ENCODE peak calls at places on chromosomes 7 and 10, in four cellular contexts. O, F, L and J are unnamed samples. For H3K27me3, the result is how much of the 10 kb centered on the place peaks cover.

GRCh38 chr10:18145652-18146051 is 5.4 kb downstream of the CACNB2 start:
- DNase-seq in O (no peak), F (no peak), L (no peak), J (no peak)

GRCh38 chr7:106515321-106515720 is 145.6 kb downstream of the CCDC71L start:
- DNase-seq in O (no peak), F (no peak), L (no peak), J (no peak)

GRCh38 chr7:132757778-132758177 is 181.5 kb upstream of the PLXNA4 start:
- DNase-seq in O (no peak), F (no peak), L (no peak), J (no peak)

GRCh38 chr7:36400606-36401005 is 10.9 kb downstream of the ANLN start:
- DNase-seq in O (no peak), F (no peak), L (no peak), J (no peak)

GRCh38 chr7:155288055-155288454 is 9.6 kb upstream of the INSIG1 start:
- DNase-seq in O (no peak), F (no peak), L (no peak), J (no peak)

GRCh38 chr10:14200645-14201534 is 129.8 kb downstream of the FRMD4A start:
- DNase-seq in O (peak), F (no peak), L (no peak), J (peak)

GRCh38 chr10:69910566-69910965 is 108.9 kb downstream of the COL13A1 start:
- DNase-seq in O (no peak), F (no peak), L (no peak), J (no peak)

GRCh38 chr10:19931886-19932285 is 115.7 kb downstream of the PLXDC2 start:
- DNase-seq in O (no peak), F (no peak), L (no peak), J (no peak)

GRCh38 chr10:29324220-29324831 is 35.5 kb downstream of the LYZL1 start:
- DNase-seq in O (no peak), F (no peak), L (no peak), J (no peak)

GRCh38 chr7:47521816-47522561 is 59.9 kb downstream of the TNS3 start:
- DNase-seq in O (no peak), F (no peak), L (no peak), J (no peak)

GRCh38 chr10:121414366-121414765 is 183.9 kb downstream of the FGFR2 start:
- DNase-seq in O (no peak), F (no peak), L (no peak), J (no peak)

GRCh38 chr7:132080967-132081668 is 495.2 kb downstream of the PLXNA4 start:
- DNase-seq in O (no peak), F (no peak), L (no peak), J (no peak)

GRCh38 chr7:113790025-113790424 is 128.8 kb downstream of the PPP1R3A start:
- DNase-seq in O (no peak), F (no peak), L (no peak), J (no peak)

GRCh38 chr10:12400266-12400931 is 51.1 kb downstream of the CAMK1D start:
- DNase-seq in O (peak), F (no peak), L (no peak), J (no peak)

GRCh38 chr7:22809902-22810642 is 12.6 kb downstream of the TOMM7 start:
- DNase-seq in O (no peak), F (no peak), L (no peak), J (no peak)

GRCh38 chr10:81570878-81571794 is 303.9 kb upstream of the NRG3 start:
- DNase-seq in O (no peak), F (no peak), L (no peak), J (no peak)

GRCh38 chr10:88471909-88472308 is 111.2 kb downstream of the RNLS start:
- DNase-seq in O (no peak), F (no peak), L (no peak), J (no peak)

GRCh38 chr7:30465342-30466170 is 13.0 kb downstream of the NOD1 start:
- DNase-seq in O (no peak), F (no peak), L (no peak), J (no peak)

GRCh38 chr10:36448760-36449681 is 676.4 kb upstream of the ANKRD30A start:
- DNase-seq in O (no peak), F (no peak), L (no peak), J (peak)
- H3K4me3 ChIP-seq in O (no peak), F (no peak), L (no peak), J (no peak)

DNA sequence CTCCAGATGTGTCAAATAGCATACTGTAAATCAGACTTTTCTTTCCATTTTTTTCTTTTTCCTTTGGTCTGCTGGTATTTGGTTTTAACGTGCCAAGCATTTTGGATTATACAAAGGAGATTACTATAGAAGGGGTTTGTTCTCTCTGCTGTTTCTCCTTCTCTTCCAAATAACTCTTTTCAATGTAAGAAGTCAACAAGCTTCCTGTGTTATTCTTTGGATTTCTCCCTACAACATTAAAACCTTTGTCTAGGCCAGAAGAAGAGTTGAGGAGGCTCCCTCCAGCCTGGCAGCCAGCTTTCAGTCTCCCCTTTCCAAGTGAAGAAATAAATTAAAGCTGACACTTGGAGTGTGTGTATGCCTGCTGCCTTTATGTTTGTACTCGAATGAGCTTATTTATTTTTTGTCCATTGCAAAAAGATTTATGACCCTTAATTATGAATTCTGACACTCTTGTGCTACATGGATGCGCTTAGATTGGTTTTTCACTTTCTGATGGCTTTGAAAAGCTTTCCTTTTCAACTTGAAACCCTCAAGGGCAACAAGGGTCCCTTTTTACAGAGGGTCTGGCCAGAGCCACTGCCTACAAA is 107.9 kb downstream of the RAB18 start:
- DNase-seq in O (no peak), F (no peak), L (no peak), J (no peak)
- H3K27ac ChIP-seq in O (no peak), F (no peak), L (no peak), J (no peak)

GRCh38 chr7:138907849-138908248 is 73.3 kb downstream of the KIAA1549 start:
- DNase-seq in O (no peak), F (no peak), L (no peak), J (no peak)

GRCh38 chr7:138904122-138904435 is 77.1 kb downstream of the KIAA1549 start:
- DNase-seq in O (no peak), F (no peak), L (no peak), J (no peak)

GRCh38 chr7:138902156-138902555 is 79.0 kb downstream of the KIAA1549 start:
- DNase-seq in O (no peak), F (no peak), L (no peak), J (no peak)

GRCh38 chr7:138911007-138911406 is 70.2 kb downstream of the KIAA1549 start:
- DNase-seq in O (no peak), F (no peak), L (no peak), J (no peak)

GRCh38 chr7:138907438-138907837 is 73.8 kb downstream of the KIAA1549 start:
- DNase-seq in O (no peak), F (no peak), L (no peak), J (no peak)
- H3K27me3 ChIP-seq in O (under half), F (under half), L (under half), J (under half)

DNA sequence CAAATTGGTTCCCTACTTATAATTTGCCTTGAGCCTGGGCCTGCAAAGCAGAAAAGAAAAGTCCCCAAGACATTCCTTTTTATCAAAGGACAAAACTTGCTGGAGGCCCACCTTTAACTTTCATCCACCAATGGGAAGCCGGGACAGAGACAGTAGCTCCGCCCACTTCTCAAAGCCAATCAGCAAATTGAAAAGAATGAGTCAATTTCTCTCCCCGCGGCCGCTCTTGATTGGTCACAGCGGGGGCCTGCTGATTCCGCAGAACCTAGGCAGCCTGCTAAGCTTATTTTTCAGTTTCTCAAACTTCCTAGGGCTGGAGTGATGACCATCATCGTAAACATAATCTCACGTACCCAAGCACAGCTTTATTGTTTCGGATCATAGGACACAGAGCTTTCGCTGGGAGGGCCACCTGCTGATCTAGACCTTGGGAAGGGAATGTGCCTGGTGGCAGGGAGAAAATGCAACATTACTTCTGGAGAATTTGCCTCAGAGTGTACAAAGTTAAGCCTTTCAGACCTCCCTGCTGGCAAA is at the start of gene SLC13A4:
- DNase-seq in O (peak), F (no peak), L (no peak), J (peak)
- H3K4me3 ChIP-seq in O (peak), F (no peak), L (no peak), J (no peak)

GRCh38 chr7:66847879-66848810 is 72.9 kb upstream of the TMEM248 start:
- DNase-seq in O (no peak), F (no peak), L (no peak), J (no peak)

GRCh38 chr7:66840316-66840715 is 80.7 kb upstream of the TMEM248 start:
- DNase-seq in O (no peak), F (no peak), L (no peak), J (no peak)

GRCh38 chr7:66845382-66846095 is 75.5 kb upstream of the TMEM248 start:
- DNase-seq in O (peak), F (no peak), L (no peak), J (no peak)

GRCh38 chr7:66841898-66842297 is 79.1 kb upstream of the TMEM248 start:
- DNase-seq in O (no peak), F (no peak), L (no peak), J (no peak)

GRCh38 chr7:66844552-66845381 is 76.3 kb upstream of the TMEM248 start:
- DNase-seq in O (peak), F (peak), L (peak), J (peak)
- H3K27ac ChIP-seq in O (peak), F (peak), L (peak), J (no peak)

GRCh38 chr10:97079157-97079435 is 106.7 kb downstream of the SLIT1 start:
- DNase-seq in O (no peak), F (no peak), L (no peak), J (no peak)
- H3K27me3 ChIP-seq in O (under half), F (under half), L (under half), J (under half)